ENCODE peak calls at places on chromosomes 3 and 15, in seven cellular contexts. One of them, this sample, is unnamed.

GRCh38 chr3:193563429-193563828 is 8.7 kb upstream of the ATP13A4 start:
- DNase-seq in left ventricle myocardium superior: no peak
- DNase-seq in fibroblast of mammary gland: no peak
- DNase-seq in fibroblast of pulmonary artery: no peak
- DNase-seq in activated effector memory CD4-positive, alpha-beta T cell treated with anti-CD3 and anti-CD28 coated beads, Interleukin-2, amount 50 U/mL, for 16 hours: no peak
- DNase-seq in left colon: no peak
- DNase-seq in AG09309: no peak
- DNase-seq in this sample: no peak

GRCh38 chr3:64806668-64807067 is 118.9 kb upstream of the ADAMTS9 start:
- DNase-seq in left ventricle myocardium superior: no peak
- DNase-seq in fibroblast of mammary gland: no peak
- DNase-seq in fibroblast of pulmonary artery: no peak
- DNase-seq in activated effector memory CD4-positive, alpha-beta T cell treated with anti-CD3 and anti-CD28 coated beads, Interleukin-2, amount 50 U/mL, for 16 hours: no peak
- DNase-seq in left colon: no peak
- DNase-seq in AG09309: no peak
- DNase-seq in this sample: no peak

GRCh38 chr3:179146911-179147570 is 1.1 kb upstream of the PIK3CA start:
- DNase-seq in left ventricle myocardium superior: no peak
- DNase-seq in fibroblast of mammary gland: peak; percentile 76
- DNase-seq in fibroblast of pulmonary artery: peak; percentile 76
- DNase-seq in activated effector memory CD4-positive, alpha-beta T cell treated with anti-CD3 and anti-CD28 coated beads, Interleukin-2, amount 50 U/mL, for 16 hours: no peak
- DNase-seq in left colon: peak; percentile 7
- DNase-seq in AG09309: peak; percentile 25
- DNase-seq in this sample: no peak

GRCh38 chr15:74345051-74345450 is 22.4 kb downstream of the CYP11A1 start:
- DNase-seq in left ventricle myocardium superior: no peak
- DNase-seq in fibroblast of mammary gland: no peak
- DNase-seq in fibroblast of pulmonary artery: peak; percentile 46
- DNase-seq in activated effector memory CD4-positive, alpha-beta T cell treated with anti-CD3 and anti-CD28 coated beads, Interleukin-2, amount 50 U/mL, for 16 hours: peak; percentile 58
- DNase-seq in left colon: no peak
- DNase-seq in AG09309: no peak
- DNase-seq in this sample: no peak

GRCh38 chr3:67655364-67656121 is 1.1 kb upstream of the SUCLG2 start:
- DNase-seq in left ventricle myocardium superior: no peak
- DNase-seq in fibroblast of mammary gland: no peak
- DNase-seq in fibroblast of pulmonary artery: no peak
- DNase-seq in activated effector memory CD4-positive, alpha-beta T cell treated with anti-CD3 and anti-CD28 coated beads, Interleukin-2, amount 50 U/mL, for 16 hours: peak; percentile 87
- DNase-seq in left colon: peak; percentile 39
- DNase-seq in AG09309: no peak
- DNase-seq in this sample: peak; percentile 50

GRCh38 chr3:101142160-101142559 is 148.9 kb upstream of the ABI3BP start:
- DNase-seq in left ventricle myocardium superior: no peak
- DNase-seq in fibroblast of mammary gland: no peak
- DNase-seq in fibroblast of pulmonary artery: no peak
- DNase-seq in activated effector memory CD4-positive, alpha-beta T cell treated with anti-CD3 and anti-CD28 coated beads, Interleukin-2, amount 50 U/mL, for 16 hours: no peak
- DNase-seq in left colon: no peak
- DNase-seq in AG09309: no peak
- DNase-seq in this sample: no peak

GRCh38 chr3:172329070-172329469 is 119.2 kb downstream of the GHSR start:
- DNase-seq in left ventricle myocardium superior: no peak
- DNase-seq in fibroblast of mammary gland: no peak
- DNase-seq in fibroblast of pulmonary artery: no peak
- DNase-seq in activated effector memory CD4-positive, alpha-beta T cell treated with anti-CD3 and anti-CD28 coated beads, Interleukin-2, amount 50 U/mL, for 16 hours: no peak
- DNase-seq in left colon: no peak
- DNase-seq in AG09309: no peak
- DNase-seq in this sample: no peak

GRCh38 chr3:126474498-126475410 is 937 bp downstream of the ZXDC start:
- DNase-seq in left ventricle myocardium superior: peak; percentile 47
- DNase-seq in fibroblast of mammary gland: peak; percentile 30
- DNase-seq in fibroblast of pulmonary artery: peak; percentile 49
- DNase-seq in activated effector memory CD4-positive, alpha-beta T cell treated with anti-CD3 and anti-CD28 coated beads, Interleukin-2, amount 50 U/mL, for 16 hours: peak; percentile 77
- DNase-seq in left colon: peak; percentile 60
- DNase-seq in AG09309: no peak
- DNase-seq in this sample: peak; percentile 66

GRCh38 chr3:141401584-141402475 is 33.5 kb downstream of the ZBTB38 start:
- DNase-seq in left ventricle myocardium superior: peak; percentile 79
- DNase-seq in fibroblast of mammary gland: no peak
- DNase-seq in fibroblast of pulmonary artery: no peak
- DNase-seq in activated effector memory CD4-positive, alpha-beta T cell treated with anti-CD3 and anti-CD28 coated beads, Interleukin-2, amount 50 U/mL, for 16 hours: peak; percentile 83
- DNase-seq in left colon: peak; percentile 64
- DNase-seq in AG09309: no peak
- DNase-seq in this sample: peak; percentile 77

GRCh38 chr3:71579934-71580318 is 3.6 kb downstream of the FOXP1 start:
- DNase-seq in left ventricle myocardium superior: no peak
- DNase-seq in fibroblast of mammary gland: no peak
- DNase-seq in fibroblast of pulmonary artery: no peak
- DNase-seq in activated effector memory CD4-positive, alpha-beta T cell treated with anti-CD3 and anti-CD28 coated beads, Interleukin-2, amount 50 U/mL, for 16 hours: no peak
- DNase-seq in left colon: peak; percentile 31
- DNase-seq in AG09309: no peak
- DNase-seq in this sample: no peak

GRCh38 chr15:44215594-44215993 is 20.5 kb upstream of the FRMD5 start:
- DNase-seq in left ventricle myocardium superior: no peak
- DNase-seq in fibroblast of mammary gland: peak; percentile 90
- DNase-seq in fibroblast of pulmonary artery: peak; percentile 86
- DNase-seq in activated effector memory CD4-positive, alpha-beta T cell treated with anti-CD3 and anti-CD28 coated beads, Interleukin-2, amount 50 U/mL, for 16 hours: no peak
- DNase-seq in left colon: no peak
- DNase-seq in AG09309: peak; percentile 74
- DNase-seq in this sample: no peak

GRCh38 chr3:13009132-13009945 is 63.9 kb downstream of the IQSEC1 start:
- DNase-seq in left ventricle myocardium superior: peak; percentile 83
- DNase-seq in fibroblast of mammary gland: no peak
- DNase-seq in fibroblast of pulmonary artery: no peak
- DNase-seq in activated effector memory CD4-positive, alpha-beta T cell treated with anti-CD3 and anti-CD28 coated beads, Interleukin-2, amount 50 U/mL, for 16 hours: peak; percentile 85
- DNase-seq in left colon: peak; percentile 82
- DNase-seq in AG09309: no peak
- DNase-seq in this sample: peak; percentile 90

GRCh38 chr15:78216276-78217229 is 17.8 kb downstream of the ACSBG1 start:
- DNase-seq in left ventricle myocardium superior: peak; percentile 86
- DNase-seq in fibroblast of mammary gland: peak; percentile 20
- DNase-seq in fibroblast of pulmonary artery: no peak
- DNase-seq in activated effector memory CD4-positive, alpha-beta T cell treated with anti-CD3 and anti-CD28 coated beads, Interleukin-2, amount 50 U/mL, for 16 hours: peak; percentile 37
- DNase-seq in left colon: peak; percentile 91
- DNase-seq in AG09309: no peak
- DNase-seq in this sample: peak; percentile 83

GRCh38 chr3:186940965-186941364 is 10.6 kb downstream of the ST6GAL1 start:
- DNase-seq in left ventricle myocardium superior: peak; percentile 65
- DNase-seq in fibroblast of mammary gland: no peak
- DNase-seq in fibroblast of pulmonary artery: peak; percentile 52
- DNase-seq in activated effector memory CD4-positive, alpha-beta T cell treated with anti-CD3 and anti-CD28 coated beads, Interleukin-2, amount 50 U/mL, for 16 hours: no peak
- DNase-seq in left colon: no peak
- DNase-seq in AG09309: no peak
- DNase-seq in this sample: peak; percentile 66

GRCh38 chr15:62976301-62976842 is 66.2 kb upstream of the TPM1 start:
- DNase-seq in left ventricle myocardium superior: no peak
- DNase-seq in fibroblast of mammary gland: peak; percentile 28
- DNase-seq in fibroblast of pulmonary artery: peak; percentile 30
- DNase-seq in activated effector memory CD4-positive, alpha-beta T cell treated with anti-CD3 and anti-CD28 coated beads, Interleukin-2, amount 50 U/mL, for 16 hours: no peak
- DNase-seq in left colon: no peak
- DNase-seq in AG09309: no peak
- DNase-seq in this sample: no peak

GRCh38 chr15:39552546-39552945 is 28.3 kb upstream of the THBS1 start:
- DNase-seq in left ventricle myocardium superior: no peak
- DNase-seq in fibroblast of mammary gland: no peak
- DNase-seq in fibroblast of pulmonary artery: no peak
- DNase-seq in activated effector memory CD4-positive, alpha-beta T cell treated with anti-CD3 and anti-CD28 coated beads, Interleukin-2, amount 50 U/mL, for 16 hours: no peak
- DNase-seq in left colon: no peak
- DNase-seq in AG09309: no peak
- DNase-seq in this sample: no peak

GRCh38 chr15:27956285-27956684 is 142.8 kb downstream of the OCA2 start:
- DNase-seq in left ventricle myocardium superior: no peak
- DNase-seq in fibroblast of mammary gland: no peak
- DNase-seq in fibroblast of pulmonary artery: no peak
- DNase-seq in activated effector memory CD4-positive, alpha-beta T cell treated with anti-CD3 and anti-CD28 coated beads, Interleukin-2, amount 50 U/mL, for 16 hours: no peak
- DNase-seq in left colon: no peak
- DNase-seq in AG09309: no peak
- DNase-seq in this sample: no peak

GRCh38 chr15:39332846-39333245 is 248.0 kb upstream of the THBS1 start:
- DNase-seq in left ventricle myocardium superior: no peak
- DNase-seq in fibroblast of mammary gland: no peak
- DNase-seq in fibroblast of pulmonary artery: no peak
- DNase-seq in activated effector memory CD4-positive, alpha-beta T cell treated with anti-CD3 and anti-CD28 coated beads, Interleukin-2, amount 50 U/mL, for 16 hours: no peak
- DNase-seq in left colon: no peak
- DNase-seq in AG09309: no peak
- DNase-seq in this sample: no peak

GRCh38 chr15:49962044-49962602 is 156.9 kb downstream of the ATP8B4 start:
- DNase-seq in left ventricle myocardium superior: no peak
- DNase-seq in fibroblast of mammary gland: peak; percentile 19
- DNase-seq in fibroblast of pulmonary artery: peak; percentile 54
- DNase-seq in activated effector memory CD4-positive, alpha-beta T cell treated with anti-CD3 and anti-CD28 coated beads, Interleukin-2, amount 50 U/mL, for 16 hours: no peak
- DNase-seq in left colon: no peak
- DNase-seq in AG09309: peak; percentile 10
- DNase-seq in this sample: no peak

GRCh38 chr3:191412764-191413163 is 48.2 kb upstream of the PYDC2 start:
- DNase-seq in left ventricle myocardium superior: no peak
- DNase-seq in fibroblast of mammary gland: peak; percentile 93
- DNase-seq in fibroblast of pulmonary artery: peak; percentile 91
- DNase-seq in activated effector memory CD4-positive, alpha-beta T cell treated with anti-CD3 and anti-CD28 coated beads, Interleukin-2, amount 50 U/mL, for 16 hours: no peak
- DNase-seq in left colon: no peak
- DNase-seq in AG09309: peak; percentile 84
- DNase-seq in this sample: no peak

GRCh38 chr3:132255041-132255745 is 62.0 kb upstream of the ACP3 start:
- DNase-seq in left ventricle myocardium superior: no peak
- DNase-seq in fibroblast of mammary gland: peak; percentile 96
- DNase-seq in fibroblast of pulmonary artery: peak; percentile 83
- DNase-seq in activated effector memory CD4-positive, alpha-beta T cell treated with anti-CD3 and anti-CD28 coated beads, Interleukin-2, amount 50 U/mL, for 16 hours: no peak
- DNase-seq in left colon: no peak
- DNase-seq in AG09309: peak; percentile 42
- DNase-seq in this sample: no peak

GRCh38 chr15:83846847-83847246 is 192.9 kb downstream of the ADAMTSL3 start:
- DNase-seq in left ventricle myocardium superior: no peak
- DNase-seq in fibroblast of mammary gland: peak; percentile 99
- DNase-seq in fibroblast of pulmonary artery: peak; percentile 93
- DNase-seq in activated effector memory CD4-positive, alpha-beta T cell treated with anti-CD3 and anti-CD28 coated beads, Interleukin-2, amount 50 U/mL, for 16 hours: no peak
- DNase-seq in left colon: no peak
- DNase-seq in AG09309: peak; percentile 25
- DNase-seq in this sample: no peak

GRCh38 chr3:159418571-159419526 is 569.8 kb upstream of the IL12A start:
- DNase-seq in left ventricle myocardium superior: no peak
- DNase-seq in fibroblast of mammary gland: peak; percentile 38
- DNase-seq in fibroblast of pulmonary artery: peak; percentile 62
- DNase-seq in activated effector memory CD4-positive, alpha-beta T cell treated with anti-CD3 and anti-CD28 coated beads, Interleukin-2, amount 50 U/mL, for 16 hours: no peak
- DNase-seq in left colon: no peak
- DNase-seq in AG09309: no peak
- DNase-seq in this sample: no peak

GRCh38 chr3:168693870-168694269 is 598.1 kb upstream of the GOLIM4 start:
- DNase-seq in left ventricle myocardium superior: no peak
- DNase-seq in fibroblast of mammary gland: no peak
- DNase-seq in fibroblast of pulmonary artery: no peak
- DNase-seq in activated effector memory CD4-positive, alpha-beta T cell treated with anti-CD3 and anti-CD28 coated beads, Interleukin-2, amount 50 U/mL, for 16 hours: no peak
- DNase-seq in left colon: no peak
- DNase-seq in AG09309: no peak
- DNase-seq in this sample: no peak